ENCODE peak calls at places on chromosomes 6 and 20, in six cellular contexts. H is tibial artery, I is heart left ventricle, B is psoas muscle, L is IMR-90, J is K562. T is an unnamed sample.

GRCh38 chr6:56314683-56315523 is 67.5 kb upstream of the COL21A1 start:
- DNase-seq in I (no peak), J (peak; percentile 27), B (no peak), L (peak; percentile 50), H (no peak), T (no peak)

GRCh38 chr6:139881728-139882211 is 507.3 kb upstream of the CITED2 start:
- DNase-seq in B (no peak), J (peak; percentile 33), I (no peak), H (no peak), L (peak; percentile 53), T (no peak)

GRCh38 chr6:133837801-133838349 is 51.0 kb upstream of the TCF21 start:
- DNase-seq in J (peak; percentile 70), B (peak; percentile 59), H (no peak), I (no peak), L (no peak), T (peak; percentile 78)

GRCh38 chr6:157755752-157756411 is 67.2 kb upstream of the SNX9 start:
- DNase-seq in L (no peak), J (no peak), H (no peak), B (no peak), I (no peak), T (no peak)

GRCh38 chr20:51763965-51764602 is 4.1 kb downstream of the ATP9A start:
- DNase-seq in L (peak; percentile 27), J (no peak), B (no peak), H (no peak), I (no peak), T (no peak)

GRCh38 chr20:49893242-49894072 is 21.9 kb downstream of the SPATA2 start:
- DNase-seq in I (no peak), H (peak; percentile 58), J (no peak), B (no peak), L (peak; percentile 14), T (no peak)

GRCh38 chr6:53306819-53307347 is 41.9 kb downstream of the ELOVL5 start:
- DNase-seq in I (no peak), H (no peak), B (no peak), L (peak; percentile 49), J (no peak), T (no peak)

GRCh38 chr6:5079692-5080091 is 5.4 kb upstream of the PPP1R3G start:
- DNase-seq in B (no peak), L (no peak), H (no peak), J (no peak), I (no peak), T (no peak)

GRCh38 chr20:45887346-45887715 is at the start of gene SPATA25:
- DNase-seq in B (no peak), J (no peak), L (no peak), H (no peak), I (no peak), T (no peak)

DNA sequence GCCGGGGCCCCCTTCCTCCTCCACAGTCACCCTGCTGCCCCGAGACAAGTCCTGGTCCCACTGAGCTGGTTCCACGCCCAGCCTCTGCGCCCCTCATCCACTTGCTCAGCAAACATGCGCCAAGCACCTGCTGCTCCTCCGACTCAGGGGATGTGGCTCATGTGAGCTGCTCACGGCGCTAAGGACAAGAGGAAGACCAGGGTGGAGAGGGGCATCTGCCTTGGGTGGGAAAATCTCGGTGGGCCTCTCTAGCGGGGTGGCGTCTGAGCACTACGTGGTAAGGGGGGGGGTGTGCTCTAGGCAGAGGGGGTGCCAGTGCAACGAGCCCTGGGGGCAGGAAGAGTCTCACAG is 4.5 kb downstream of the LAMA5 start:
- DNase-seq in I (no peak), B (no peak), J (no peak), H (no peak), L (no peak), T (no peak)
- H3K36me3 ChIP-seq in I (no peaks in the 10 kb centered on the region), B (no peaks in the 10 kb centered on the region), J (peaks cover 33% of the 10 kb centered on the region), H (no peaks in the 10 kb centered on the region), L (peaks cover 4% of the 10 kb centered on the region), T (peaks cover 5% of the 10 kb centered on the region)

DNA sequence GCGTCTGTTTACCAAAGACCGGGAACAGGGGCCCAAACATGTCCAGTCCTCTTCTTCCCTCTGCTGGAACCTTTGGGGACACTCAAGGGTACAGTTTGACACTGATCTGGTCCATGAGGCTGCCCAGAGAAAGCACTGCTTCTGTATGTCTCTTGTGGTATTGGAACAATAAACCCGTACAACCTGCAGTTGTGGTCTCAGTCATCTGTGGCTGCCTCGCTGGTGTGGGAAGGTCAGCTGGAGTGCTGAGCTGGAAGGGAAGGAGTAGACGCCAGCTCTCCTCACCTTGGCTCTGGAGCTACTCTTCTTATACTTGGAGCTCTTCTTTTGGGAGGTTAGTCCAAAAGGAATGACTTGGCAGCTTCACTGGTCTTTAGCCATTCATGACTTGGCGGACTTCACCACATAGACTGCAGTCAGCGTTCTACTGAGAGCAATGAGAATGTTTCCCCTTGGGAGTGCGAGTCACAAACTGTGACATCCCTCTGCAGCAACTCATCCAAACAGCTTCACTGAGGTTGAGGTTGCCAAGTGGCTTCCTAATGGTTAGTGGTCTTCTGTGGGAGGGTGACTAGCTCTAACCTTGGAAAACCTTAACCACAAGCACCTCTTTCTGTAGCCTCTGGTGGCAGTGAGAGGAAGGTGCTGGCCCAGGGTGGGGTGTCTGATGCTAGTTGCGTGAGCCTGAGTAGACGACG is 81.2 kb downstream of the ASXL1 start:
- DNase-seq in I (no peak), L (peak; percentile 92), J (no peak), B (no peak), H (no peak), T (no peak)
- TF ChIP-seq CTCF in I (no peak), L (peak; percentile 21), J (peak; percentile 39), B (no peak), H (no peak), T (no peak)

DNA sequence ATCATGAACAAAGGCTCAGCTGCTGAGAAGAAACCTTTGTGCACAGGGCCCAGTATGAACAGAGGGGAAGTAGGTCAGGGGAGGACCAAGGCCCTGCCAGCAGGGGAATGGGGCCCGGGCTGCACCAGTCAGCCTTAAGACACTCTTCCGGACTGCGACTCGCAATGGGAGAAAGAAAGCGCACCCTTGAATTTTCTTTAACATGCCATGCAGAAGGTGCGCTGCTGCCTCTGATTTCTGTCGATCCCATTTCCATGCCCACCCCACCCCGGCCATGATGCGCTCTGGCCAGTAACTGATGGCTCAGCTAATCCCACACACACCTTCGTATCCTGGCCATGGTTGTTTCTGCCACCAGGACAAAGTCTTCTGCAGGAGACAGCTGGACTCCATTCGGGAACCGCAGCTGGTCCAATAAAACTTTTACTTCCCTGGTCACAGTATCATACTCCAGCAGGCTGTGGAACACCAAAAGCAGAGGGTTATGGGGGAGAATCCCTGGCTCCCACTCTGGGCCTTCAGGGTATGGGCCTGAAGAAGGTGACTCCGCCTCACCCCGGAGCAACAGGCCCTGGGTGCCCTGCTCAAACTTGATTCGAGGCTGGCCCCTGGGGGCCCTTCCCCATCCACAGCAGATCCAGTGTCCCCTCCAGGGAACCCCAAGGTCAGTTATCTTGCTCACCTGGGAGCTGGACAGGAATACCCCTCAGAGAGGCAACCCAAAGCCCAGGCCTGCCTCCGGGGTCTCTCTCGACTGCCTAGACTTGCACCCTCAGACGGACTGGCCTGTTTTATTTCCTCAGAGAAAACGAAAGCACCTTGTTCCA is 20.3 kb downstream of the CST7 start:
- DNase-seq in J (no peak), I (no peak), B (no peak), H (peak; percentile 42), L (no peak), T (peak; percentile 30)
- H3K36me3 ChIP-seq in J (peaks cover 42% of the 10 kb centered on the region), I (peaks cover 12% of the 10 kb centered on the region), B (peaks cover 3% of the 10 kb centered on the region), H (peaks cover 90% of the 10 kb centered on the region), L (peaks cover 42% of the 10 kb centered on the region), T (peaks cover 95% of the 10 kb centered on the region)

DNA sequence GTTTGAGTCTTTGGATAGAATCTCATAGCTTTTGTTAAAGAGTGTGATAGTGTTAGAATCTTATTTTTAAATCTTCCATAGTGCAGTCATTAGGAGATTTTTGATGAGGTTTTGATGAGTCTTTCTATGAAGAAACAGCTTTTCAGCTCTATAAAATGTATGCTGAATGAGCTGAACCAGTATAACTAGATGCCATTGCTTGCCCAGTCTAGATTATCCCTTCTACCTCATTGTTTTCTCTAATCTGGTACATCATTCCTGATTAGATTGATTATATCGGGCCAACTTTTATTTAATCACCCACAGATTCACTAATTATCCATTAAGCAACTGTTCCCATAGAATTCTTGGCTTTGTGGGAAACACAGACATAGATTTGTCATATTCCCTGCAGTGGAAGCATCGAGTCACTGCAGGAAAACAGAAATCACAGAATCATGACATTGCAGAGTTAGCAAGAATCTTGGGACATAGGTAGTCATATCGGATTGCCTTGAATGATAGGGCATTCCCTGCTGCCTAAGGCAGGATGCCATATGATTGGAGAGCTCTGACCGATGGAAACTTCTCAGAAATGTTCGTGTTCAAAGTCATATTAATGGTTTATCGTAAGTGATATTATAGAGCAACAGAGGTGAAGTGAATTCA is 882.7 kb upstream of the FLRT3 start:
- DNase-seq in J (no peak), B (no peak), H (no peak), L (no peak), I (no peak), T (no peak)
- TF ChIP-seq CTCF in J (no peak), B (no peak), H (no peak), L (no peak), I (no peak), T (no peak)

DNA sequence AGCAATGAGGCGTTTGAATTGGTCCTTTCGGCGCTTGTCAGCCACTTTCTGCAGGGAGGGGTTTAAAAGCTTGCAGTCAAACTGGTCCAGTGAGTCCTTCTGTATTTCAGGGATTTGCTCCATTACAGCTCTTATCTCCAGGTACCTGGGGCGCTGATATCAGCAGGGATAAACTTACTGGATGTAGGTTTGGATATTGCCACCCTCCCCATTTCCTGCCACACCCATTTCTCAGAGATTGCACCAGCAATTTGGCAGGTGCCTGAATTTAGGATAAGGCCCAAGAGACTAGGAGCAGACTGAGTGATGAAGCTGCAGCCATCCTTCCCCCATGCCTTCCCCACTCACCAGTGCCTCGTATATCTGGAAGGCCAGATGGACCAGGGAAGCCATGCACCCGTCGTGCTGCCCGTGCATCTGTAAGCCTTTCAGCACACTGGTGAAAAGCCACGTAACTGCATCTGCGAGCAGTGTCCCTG is 7.6 kb downstream of the POLR1C start:
- DNase-seq in B (no peak), H (no peak), L (no peak), J (peak; percentile 31), I (no peak), T (no peak)
- H3K36me3 ChIP-seq in B (peaks cover 30% of the 10 kb centered on the region), H (peaks cover 97% of the 10 kb centered on the region), L (peaks cover 74% of the 10 kb centered on the region), J (peaks cover 97% of the 10 kb centered on the region), I (peaks cover 41% of the 10 kb centered on the region), T (peaks cover 99% of the 10 kb centered on the region)

GRCh38 chr6:551405-551804 is 105.5 kb downstream of the HUS1B start:
- DNase-seq in J (peak; percentile 60), L (peak; percentile 51), I (no peak), B (no peak), H (no peak), T (no peak)
- TF ChIP-seq CTCF in J (peak; percentile 45), L (peak; percentile 9), I (no peak), B (no peak), H (no peak), T (no peak)

DNA sequence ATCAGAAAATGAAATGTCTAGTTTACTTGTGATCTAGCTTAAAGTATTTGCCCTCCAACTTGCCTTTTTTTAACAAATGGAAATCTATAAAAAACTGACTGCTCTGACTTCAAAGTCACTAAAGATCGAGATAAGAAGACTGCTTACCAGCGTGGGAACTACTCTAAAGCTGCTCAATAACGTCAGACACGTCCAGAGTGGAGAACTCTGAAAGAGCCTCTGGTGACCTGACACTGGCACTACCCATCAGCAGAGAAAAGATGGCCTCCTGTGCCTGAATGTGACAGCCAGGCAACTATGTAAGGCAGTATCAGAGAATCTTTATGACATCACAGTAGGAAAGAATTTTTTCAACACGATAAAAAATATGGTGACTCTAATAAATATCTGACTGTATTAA is 202.1 kb upstream of the SHLD1 start:
- DNase-seq in L (no peak), H (no peak), J (no peak), B (no peak), I (no peak), T (no peak)
- H3K36me3 ChIP-seq in L (peaks cover 47% of the 10 kb centered on the region), H (peaks cover 43% of the 10 kb centered on the region), J (peaks cover 50% of the 10 kb centered on the region), B (peaks cover 9% of the 10 kb centered on the region), I (peaks cover 4% of the 10 kb centered on the region), T (peaks cover 91% of the 10 kb centered on the region)

T was measured in lower lobe of right lung.